ENCODE peak calls at places on chromosomes 16 and 17, in six cellular contexts. J, T, Q, G, H and Y are unnamed samples.

GRCh38 chr17:16374539-16374938 is 6.4 kb upstream of the UBB start:
- DNase-seq in H (no peak), G (no peak), T (no peak), J (no peak), Q (no peak), Y (no peak)

GRCh38 chr16:81237282-81237681 is 1.2 kb upstream of the BCO1 start:
- DNase-seq in Q (no peak), J (no peak), T (no peak), H (no peak), G (no peak), Y (no peak)

GRCh38 chr17:64608571-64608981 is 53.5 kb downstream of the SMURF2 start:
- DNase-seq in G (no peak), H (no peak), T (no peak), Q (no peak), J (no peak), Y (no peak)

GRCh38 chr17:1039511-1040215 is 42.7 kb downstream of the TIMM22 start:
- DNase-seq in J (no peak), G (no peak), H (no peak), Q (no peak), T (no peak), Y (no peak)

GRCh38 chr16:48053346-48053745 is 102.4 kb downstream of the ABCC12 start:
- DNase-seq in G (no peak), H (no peak), T (no peak), J (no peak), Q (no peak), Y (no peak)

GRCh38 chr17:50459081-50459676 is 9.5 kb downstream of the CHAD start:
- DNase-seq in Q (peak), H (no peak), G (no peak), T (peak), J (no peak), Y (no peak)

GRCh38 chr17:48429638-48430586 is at the start of gene SKAP1:
- DNase-seq in G (no peak), H (no peak), Q (no peak), J (peak), T (no peak), Y (no peak)

GRCh38 chr16:11990672-11991390 is 14.3 kb downstream of the SNX29 start:
- DNase-seq in T (no peak), Q (no peak), J (no peak), H (no peak), G (no peak), Y (no peak)

GRCh38 chr16:67666032-67666537 is 465 bp downstream of the ENKD1 start:
- DNase-seq in H (no peak), Q (peak), G (no peak), J (peak), T (peak), Y (no peak)

GRCh38 chr16:20740007-20740883 is 1.4 kb downstream of the THUMPD1 start:
- DNase-seq in H (no peak), J (peak), Q (no peak), T (peak), G (no peak), Y (peak)

GRCh38 chr17:42613699-42614295 is 4.3 kb downstream of the TUBG1 start:
- DNase-seq in G (no peak), J (no peak), T (no peak), Q (no peak), H (no peak), Y (no peak)

GRCh38 chr17:82924214-82924613 is 84.4 kb upstream of the ZNF750 start:
- DNase-seq in G (no peak), Q (no peak), J (no peak), T (no peak), H (no peak), Y (no peak)

GRCh38 chr17:81635431-81635830 is 1.5 kb downstream of the NPLOC4 start:
- DNase-seq in J (no peak), T (no peak), G (no peak), H (no peak), Q (no peak), Y (no peak)

GRCh38 chr16:80569440-80570105 is 28.8 kb downstream of the DYNLRB2 start:
- DNase-seq in J (no peak), G (no peak), H (no peak), Q (peak), T (no peak), Y (no peak)

GRCh38 chr17:3015890-3016289 is 47.5 kb downstream of the OR1D5 start:
- DNase-seq in T (no peak), J (no peak), G (no peak), H (no peak), Q (no peak), Y (no peak)

GRCh38 chr17:80068301-80069160 is 32.1 kb downstream of the CCDC40 start:
- DNase-seq in G (no peak), Q (peak), T (peak), H (no peak), J (peak), Y (no peak)

GRCh38 chr16:75433732-75434413 is 570 bp upstream of the CFDP1 start:
- DNase-seq in T (peak), J (peak), Q (peak), G (peak), H (no peak), Y (peak)

DNA sequence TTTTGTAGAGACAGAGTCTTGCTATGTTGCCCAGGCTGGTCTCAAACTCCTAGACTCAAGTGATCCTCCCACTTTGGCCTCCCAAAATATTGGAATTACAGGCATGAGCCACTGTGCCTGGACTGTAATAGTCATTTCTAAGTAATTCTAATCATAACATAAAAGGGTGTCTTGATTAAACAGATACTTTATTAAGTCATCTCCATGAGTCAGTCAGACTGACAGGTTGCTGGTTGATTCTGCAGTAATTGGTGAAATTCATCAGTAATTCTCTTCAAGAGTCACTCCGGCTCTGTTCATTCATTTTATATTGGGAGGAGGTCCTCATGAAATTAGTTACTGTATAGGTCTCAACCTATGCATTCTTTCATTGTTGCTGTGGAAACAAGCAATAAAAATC is 85.6 kb downstream of the SPECC1 start:
- DNase-seq in Q (no peak), T (no peak), G (no peak), J (no peak), H (no peak), Y (no peak)
- TF ChIP-seq CHD2 in Q (no peak), T (no peak), G (no peak), J (no peak), H (no peak), Y (no peak)

GRCh38 chr17:18106211-18106610 is 2.3 kb upstream of the MYO15A start:
- DNase-seq in J (no peak), T (no peak), Q (no peak), G (no peak), H (no peak), Y (no peak)
- TF ChIP-seq USF2 in J (no peak), T (no peak), Q (no peak), G (no peak), H (no peak), Y (no peak)

DNA sequence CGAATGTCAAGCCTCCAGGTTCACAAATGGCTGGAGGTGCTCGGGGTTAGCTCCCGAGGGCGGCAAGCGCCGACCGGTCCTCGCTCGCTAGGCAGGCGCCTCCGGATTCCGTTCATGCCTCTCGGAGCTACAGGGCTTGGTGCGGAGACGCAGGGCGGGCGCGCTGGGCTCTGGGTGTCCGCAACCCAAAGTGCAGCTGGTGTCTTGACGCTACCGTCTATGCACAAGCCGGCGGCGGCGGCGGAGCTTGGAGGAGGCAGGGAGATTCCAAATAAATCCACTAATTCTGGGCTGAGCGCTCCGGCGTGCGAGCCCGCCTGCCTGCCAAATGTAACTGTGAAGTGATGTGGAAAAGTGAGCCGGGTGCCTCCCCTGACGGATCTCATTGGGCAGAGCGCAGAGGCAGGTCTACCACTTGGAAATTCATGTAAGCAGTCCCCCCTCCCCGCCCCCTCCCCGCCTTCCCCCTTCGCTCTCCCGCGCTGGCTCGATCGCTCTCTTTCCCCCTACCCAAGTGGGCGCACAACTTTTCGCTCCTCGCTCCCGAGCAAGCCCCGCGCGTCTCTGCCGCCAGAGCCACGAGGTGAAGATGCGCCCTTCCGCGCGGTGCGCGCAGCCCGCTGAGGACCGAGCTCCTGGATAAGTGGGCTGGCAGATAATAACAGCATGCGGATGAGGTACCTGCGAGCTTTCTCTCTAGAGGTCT is at the start of gene CDH8:
- DNase-seq in T (no peak), J (peak), H (no peak), G (no peak), Q (no peak), Y (no peak)
- TF ChIP-seq CHD2 in T (no peak), J (no peak), H (no peak), G (no peak), Q (no peak), Y (no peak)

GRCh38 chr17:34578016-34578415 is 1.4 kb upstream of the TMEM132E start:
- DNase-seq in G (no peak), T (no peak), Q (no peak), H (no peak), J (no peak), Y (no peak)

GRCh38 chr17:34578656-34579016 is 746 bp upstream of the TMEM132E start:
- DNase-seq in G (no peak), J (no peak), Q (no peak), H (no peak), T (no peak), Y (no peak)

GRCh38 chr17:34580685-34581445 is 1.5 kb downstream of the TMEM132E start:
- DNase-seq in G (no peak), T (no peak), Q (peak), H (no peak), J (peak), Y (no peak)

GRCh38 chr17:34579979-34580684 is 750 bp downstream of the TMEM132E start:
- DNase-seq in T (no peak), H (no peak), G (no peak), J (peak), Q (no peak), Y (peak)

DNA sequence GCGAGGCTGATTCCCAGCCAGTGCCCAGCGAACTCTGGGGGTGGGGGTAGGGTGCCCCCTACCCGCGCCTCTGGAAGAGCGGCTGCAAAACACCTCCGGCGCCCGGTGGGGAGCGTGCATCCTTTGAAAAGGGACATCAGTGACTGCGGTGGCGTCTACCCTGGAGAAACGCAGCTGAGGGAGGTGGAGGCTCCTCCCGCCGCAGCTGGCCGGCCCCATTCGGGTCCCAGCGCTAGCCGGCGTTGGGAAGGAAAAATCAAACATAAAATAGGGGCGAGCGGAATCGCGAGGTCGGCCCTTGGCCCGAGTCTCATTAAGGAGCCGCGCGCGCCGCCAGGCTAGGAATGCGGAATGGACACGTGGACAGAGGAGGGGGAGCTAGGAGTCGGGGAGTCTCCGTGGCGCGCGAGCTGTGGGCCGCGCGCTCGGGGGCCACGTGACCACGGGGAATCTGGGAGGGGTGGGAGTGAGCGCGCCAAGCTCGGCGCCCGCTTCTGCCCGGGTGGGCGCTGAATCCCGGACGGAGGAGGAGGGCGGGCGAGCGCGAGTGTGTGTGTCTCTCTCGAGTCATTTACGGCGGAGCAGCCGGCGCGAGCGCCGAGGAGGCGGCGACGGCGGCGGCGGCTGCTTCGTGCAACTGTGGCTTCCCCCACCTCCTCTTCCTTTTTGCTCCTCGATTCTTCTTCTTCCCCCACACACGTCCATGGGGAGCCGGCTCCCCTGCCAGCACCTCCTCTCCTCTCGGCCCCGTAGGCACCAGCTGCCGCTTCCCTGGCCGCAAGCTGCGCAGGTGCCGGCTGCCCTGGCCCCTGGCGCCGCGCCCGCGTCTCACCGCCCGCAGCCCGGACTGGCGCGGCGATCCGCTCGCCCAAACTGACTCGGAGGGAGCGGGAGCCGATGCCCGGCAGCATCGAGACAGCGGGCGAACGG is at the start of gene TMEM132E:
- DNase-seq in G (no peak), H (no peak), T (no peak), J (peak), Q (no peak), Y (peak)
- TF ChIP-seq USF2 in G (peak), H (no peak), T (no peak), J (no peak), Q (peak), Y (peak)

DNA sequence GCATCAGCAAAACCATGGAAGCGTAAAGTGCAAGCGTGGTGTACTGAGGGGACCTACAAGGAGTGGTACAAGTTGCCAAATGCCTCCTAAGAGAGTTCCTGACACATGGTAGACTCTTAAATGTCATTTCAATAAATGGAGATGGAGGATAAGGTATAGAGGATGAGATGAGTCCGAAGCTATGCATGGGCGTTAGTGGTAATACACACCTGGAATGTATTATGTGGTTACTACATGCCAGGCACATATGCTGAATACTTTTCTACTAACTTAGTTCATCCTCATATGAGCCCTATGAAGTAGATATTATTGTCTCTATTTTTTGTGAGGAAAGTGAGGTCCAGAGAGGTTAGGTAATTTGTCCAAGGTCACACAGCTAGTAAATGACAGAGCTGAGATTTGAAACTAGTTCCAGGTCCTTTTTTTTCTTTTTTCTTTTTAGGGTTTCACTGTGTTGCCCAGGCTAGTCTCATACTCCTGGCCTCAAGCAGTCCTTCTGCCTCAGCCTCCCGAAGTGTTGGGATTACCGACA is 15.5 kb downstream of the YPEL2 start:
- DNase-seq in H (no peak), G (no peak), J (no peak), Q (no peak), T (no peak), Y (no peak)
- TF ChIP-seq CHD2 in H (no peak), G (no peak), J (no peak), Q (no peak), T (no peak), Y (no peak)

GRCh38 chr16:71645450-71645849 is 19.5 kb downstream of the MARVELD3 start:
- DNase-seq in J (peak), H (no peak), G (no peak), T (peak), Q (peak), Y (peak)
- TF ChIP-seq USF2 in J (no peak), H (no peak), G (no peak), T (no peak), Q (no peak), Y (no peak)